ENCODE peak calls at places on chromosome 4, in ten cellular contexts. One of them, this sample, is unnamed.

GRCh38 chr4:161393614-161394013 is 770.2 kb downstream of the FSTL5 start:
- DNase-seq in suprapubic skin: no peak
- DNase-seq in adrenal gland: no peak
- DNase-seq in thyroid gland: no peak
- DNase-seq in body of pancreas: no peak
- DNase-seq in IMR-90: no peak
- DNase-seq in tibial artery: no peak
- DNase-seq in heart right ventricle: no peak
- DNase-seq in heart left ventricle: no peak
- DNase-seq in lower lobe of right lung: no peak
- DNase-seq in this sample: no peak

GRCh38 chr4:14167876-14168510 is 540.5 kb upstream of the BOD1L1 start:
- DNase-seq in suprapubic skin: no peak
- DNase-seq in adrenal gland: no peak
- DNase-seq in thyroid gland: no peak
- DNase-seq in body of pancreas: no peak
- DNase-seq in IMR-90: peak; percentile 45
- DNase-seq in tibial artery: no peak
- DNase-seq in heart right ventricle: no peak
- DNase-seq in heart left ventricle: no peak
- DNase-seq in lower lobe of right lung: no peak
- DNase-seq in this sample: no peak

GRCh38 chr4:188624370-188624769 is 485.1 kb downstream of the TRIML1 start:
- DNase-seq in suprapubic skin: no peak
- DNase-seq in adrenal gland: no peak
- DNase-seq in thyroid gland: no peak
- DNase-seq in body of pancreas: no peak
- DNase-seq in IMR-90: no peak
- DNase-seq in tibial artery: no peak
- DNase-seq in heart right ventricle: no peak
- DNase-seq in heart left ventricle: no peak
- DNase-seq in lower lobe of right lung: no peak
- DNase-seq in this sample: peak; percentile 22

GRCh38 chr4:30380404-30380998 is 339.7 kb upstream of the PCDH7 start:
- DNase-seq in suprapubic skin: no peak
- DNase-seq in adrenal gland: peak; percentile 69
- DNase-seq in thyroid gland: no peak
- DNase-seq in body of pancreas: peak; percentile 51
- DNase-seq in IMR-90: peak; percentile 73
- DNase-seq in tibial artery: no peak
- DNase-seq in heart right ventricle: no peak
- DNase-seq in heart left ventricle: no peak
- DNase-seq in lower lobe of right lung: no peak
- DNase-seq in this sample: peak; percentile 21

GRCh38 chr4:103091601-103092223 is 7.9 kb downstream of the BDH2 start:
- DNase-seq in suprapubic skin: no peak
- DNase-seq in adrenal gland: peak; percentile 60
- DNase-seq in thyroid gland: peak; percentile 19
- DNase-seq in body of pancreas: peak; percentile 36
- DNase-seq in IMR-90: peak; percentile 79
- DNase-seq in tibial artery: no peak
- DNase-seq in heart right ventricle: no peak
- DNase-seq in heart left ventricle: no peak
- DNase-seq in lower lobe of right lung: no peak
- DNase-seq in this sample: no peak

GRCh38 chr4:153514001-153514526 is 47.9 kb downstream of the TMEM131L start:
- DNase-seq in suprapubic skin: no peak
- DNase-seq in adrenal gland: no peak
- DNase-seq in thyroid gland: no peak
- DNase-seq in body of pancreas: no peak
- DNase-seq in IMR-90: peak; percentile 66
- DNase-seq in tibial artery: no peak
- DNase-seq in heart right ventricle: no peak
- DNase-seq in heart left ventricle: no peak
- DNase-seq in lower lobe of right lung: no peak
- DNase-seq in this sample: peak; percentile 69

GRCh38 chr4:184167576-184167975 is 50.1 kb downstream of the ENPP6 start:
- DNase-seq in suprapubic skin: no peak
- DNase-seq in adrenal gland: no peak
- DNase-seq in thyroid gland: no peak
- DNase-seq in body of pancreas: no peak
- DNase-seq in IMR-90: no peak
- DNase-seq in tibial artery: no peak
- DNase-seq in heart right ventricle: no peak
- DNase-seq in heart left ventricle: no peak
- DNase-seq in lower lobe of right lung: no peak
- DNase-seq in this sample: no peak

GRCh38 chr4:155973639-155974475 is 20.2 kb upstream of the CTSO start:
- DNase-seq in suprapubic skin: no peak
- DNase-seq in adrenal gland: no peak
- DNase-seq in thyroid gland: no peak
- DNase-seq in body of pancreas: no peak
- DNase-seq in IMR-90: peak; percentile 37
- DNase-seq in tibial artery: no peak
- DNase-seq in heart right ventricle: no peak
- DNase-seq in heart left ventricle: no peak
- DNase-seq in lower lobe of right lung: no peak
- DNase-seq in this sample: peak; percentile 61

GRCh38 chr4:7358100-7358735 is 76.5 kb downstream of the PSAPL1 start:
- DNase-seq in suprapubic skin: no peak
- DNase-seq in adrenal gland: peak; percentile 89
- DNase-seq in thyroid gland: peak; percentile 92
- DNase-seq in body of pancreas: no peak
- DNase-seq in IMR-90: peak; percentile 93
- DNase-seq in tibial artery: no peak
- DNase-seq in heart right ventricle: peak; percentile 43
- DNase-seq in heart left ventricle: peak; percentile 45
- DNase-seq in lower lobe of right lung: no peak
- DNase-seq in this sample: peak; percentile 96

DNA sequence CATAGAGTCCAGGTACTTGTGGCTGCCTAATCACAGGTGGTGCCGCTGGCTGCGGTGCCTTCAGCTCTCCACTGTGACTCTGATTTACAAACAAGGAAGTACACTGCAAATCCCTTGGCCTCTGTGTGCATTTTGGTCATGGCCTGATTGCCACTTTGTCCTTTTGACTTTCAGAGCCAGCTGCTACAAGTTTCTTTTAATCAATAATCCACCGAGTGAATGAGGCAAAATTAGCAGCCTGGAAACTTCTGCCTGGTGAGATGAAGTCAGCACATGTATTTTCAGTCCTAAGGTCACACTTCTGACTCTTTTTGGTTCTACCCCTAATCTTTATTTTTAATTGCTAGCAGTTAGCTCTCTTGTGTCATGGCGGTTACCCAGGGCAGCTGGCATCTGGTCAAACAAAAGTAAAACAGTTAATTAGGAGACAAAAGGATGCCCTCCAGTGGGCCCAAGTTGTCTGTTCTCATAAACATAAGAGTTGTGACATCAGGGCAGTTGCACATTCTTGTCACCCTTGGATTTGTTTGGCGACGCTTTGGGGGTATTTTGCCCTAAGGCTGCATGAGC is 62.3 kb upstream of the LNX1 start:
- DNase-seq in suprapubic skin: no peak
- DNase-seq in adrenal gland: peak; percentile 65
- DNase-seq in thyroid gland: peak; percentile 61
- DNase-seq in body of pancreas: peak; percentile 71
- DNase-seq in IMR-90: peak; percentile 5
- DNase-seq in tibial artery: no peak
- DNase-seq in heart right ventricle: no peak
- DNase-seq in heart left ventricle: no peak
- DNase-seq in lower lobe of right lung: no peak
- DNase-seq in this sample: no peak
- TF ChIP-seq CTCF in suprapubic skin: no peak
- TF ChIP-seq CTCF in adrenal gland: peak; percentile 32
- TF ChIP-seq CTCF in thyroid gland: no peak
- TF ChIP-seq CTCF in body of pancreas: no peak
- TF ChIP-seq CTCF in IMR-90: no peak
- TF ChIP-seq CTCF in tibial artery: no peak
- TF ChIP-seq CTCF in heart right ventricle: no peak
- TF ChIP-seq CTCF in heart left ventricle: peak; percentile 6
- TF ChIP-seq CTCF in lower lobe of right lung: no peak
- TF ChIP-seq CTCF in this sample: peak; percentile 17

DNA sequence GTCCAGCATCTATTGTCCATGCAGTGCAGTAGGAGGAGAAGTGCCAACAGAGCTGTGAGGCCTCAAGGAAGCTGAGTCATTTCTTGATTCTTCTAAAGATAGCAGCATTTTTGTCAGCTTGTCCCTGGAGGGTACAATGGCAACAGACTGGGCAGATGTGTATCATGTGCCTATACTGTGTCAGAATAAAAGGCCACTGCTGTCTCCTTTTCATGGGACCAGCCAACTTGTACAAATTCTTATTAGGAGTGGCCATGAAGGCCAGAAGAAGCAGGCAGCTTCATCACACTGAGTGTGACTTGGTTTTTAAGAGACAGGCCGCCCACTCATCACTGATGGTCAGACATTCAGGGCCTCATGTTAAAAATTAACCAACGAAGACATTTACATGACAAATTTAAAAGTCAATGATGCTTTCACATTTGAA is 185.0 kb upstream of the FAM241A start:
- DNase-seq in suprapubic skin: no peak
- DNase-seq in adrenal gland: no peak
- DNase-seq in thyroid gland: no peak
- DNase-seq in body of pancreas: no peak
- DNase-seq in IMR-90: no peak
- DNase-seq in tibial artery: no peak
- DNase-seq in heart right ventricle: no peak
- DNase-seq in heart left ventricle: no peak
- DNase-seq in lower lobe of right lung: no peak
- DNase-seq in this sample: no peak
- H3K27ac ChIP-seq in suprapubic skin: no peak overlapping the region
- H3K27ac ChIP-seq in adrenal gland: no peak overlapping the region
- H3K27ac ChIP-seq in thyroid gland: no peak overlapping the region
- H3K27ac ChIP-seq in body of pancreas: no peak overlapping the region
- H3K27ac ChIP-seq in IMR-90: no peak overlapping the region
- H3K27ac ChIP-seq in tibial artery: no peak overlapping the region
- H3K27ac ChIP-seq in heart right ventricle: no peak overlapping the region
- H3K27ac ChIP-seq in heart left ventricle: no peak overlapping the region
- H3K27ac ChIP-seq in lower lobe of right lung: no peak overlapping the region
- H3K27ac ChIP-seq in this sample: no peak overlapping the region

GRCh38 chr4:8609824-8610350 is 17.3 kb downstream of the CPZ start:
- DNase-seq in suprapubic skin: no peak
- DNase-seq in adrenal gland: no peak
- DNase-seq in thyroid gland: no peak
- DNase-seq in body of pancreas: no peak
- DNase-seq in IMR-90: no peak
- DNase-seq in tibial artery: no peak
- DNase-seq in heart right ventricle: no peak
- DNase-seq in heart left ventricle: no peak
- DNase-seq in lower lobe of right lung: no peak
- DNase-seq in this sample: peak; percentile 83

GRCh38 chr4:8610858-8611610 is 18.5 kb downstream of the CPZ start:
- DNase-seq in suprapubic skin: no peak
- DNase-seq in adrenal gland: no peak
- DNase-seq in thyroid gland: no peak
- DNase-seq in body of pancreas: no peak
- DNase-seq in IMR-90: no peak
- DNase-seq in tibial artery: no peak
- DNase-seq in heart right ventricle: peak; percentile 49
- DNase-seq in heart left ventricle: no peak
- DNase-seq in lower lobe of right lung: no peak
- DNase-seq in this sample: no peak

GRCh38 chr4:8608714-8609391 is 16.3 kb downstream of the CPZ start:
- DNase-seq in suprapubic skin: no peak
- DNase-seq in adrenal gland: no peak
- DNase-seq in thyroid gland: no peak
- DNase-seq in body of pancreas: no peak
- DNase-seq in IMR-90: no peak
- DNase-seq in tibial artery: no peak
- DNase-seq in heart right ventricle: no peak
- DNase-seq in heart left ventricle: no peak
- DNase-seq in lower lobe of right lung: no peak
- DNase-seq in this sample: peak; percentile 83

GRCh38 chr4:8607603-8608481 is 15.3 kb downstream of the CPZ start:
- DNase-seq in suprapubic skin: no peak
- DNase-seq in adrenal gland: no peak
- DNase-seq in thyroid gland: no peak
- DNase-seq in body of pancreas: peak; percentile 44
- DNase-seq in IMR-90: no peak
- DNase-seq in tibial artery: no peak
- DNase-seq in heart right ventricle: peak; percentile 54
- DNase-seq in heart left ventricle: no peak
- DNase-seq in lower lobe of right lung: no peak
- DNase-seq in this sample: peak; percentile 97

DNA sequence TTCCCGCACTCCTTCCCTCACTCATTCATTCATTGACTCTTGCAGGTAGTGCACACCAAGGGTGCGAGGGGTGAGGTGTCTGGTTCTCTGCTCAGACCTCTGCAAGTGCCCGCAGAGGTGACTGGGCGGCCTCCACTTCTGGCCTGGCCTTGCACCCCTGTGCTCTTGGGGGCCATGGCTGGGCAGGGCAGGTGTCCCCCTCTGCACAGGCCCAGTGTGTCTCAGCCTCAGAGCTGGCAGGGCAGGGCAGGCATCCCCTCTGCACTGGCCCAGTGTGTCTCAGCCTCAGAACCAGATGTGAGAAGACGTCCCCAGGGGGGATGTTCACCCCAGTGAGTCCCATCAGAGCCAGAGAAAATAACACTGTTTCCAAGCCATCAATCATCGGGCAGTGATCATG is 16.8 kb downstream of the CPZ start:
- DNase-seq in suprapubic skin: no peak
- DNase-seq in adrenal gland: no peak
- DNase-seq in thyroid gland: no peak
- DNase-seq in body of pancreas: no peak
- DNase-seq in IMR-90: no peak
- DNase-seq in tibial artery: no peak
- DNase-seq in heart right ventricle: no peak
- DNase-seq in heart left ventricle: no peak
- DNase-seq in lower lobe of right lung: no peak
- DNase-seq in this sample: no peak
- H3K27me3 ChIP-seq in suprapubic skin: peaks cover 14% of the 10 kb centered on the region
- H3K27me3 ChIP-seq in adrenal gland: no peaks in the 10 kb centered on the region
- H3K27me3 ChIP-seq in thyroid gland: no peaks in the 10 kb centered on the region
- H3K27me3 ChIP-seq in body of pancreas: no peaks in the 10 kb centered on the region
- H3K27me3 ChIP-seq in IMR-90: no peaks in the 10 kb centered on the region
- H3K27me3 ChIP-seq in tibial artery: no peaks in the 10 kb centered on the region
- H3K27me3 ChIP-seq in heart right ventricle: peaks cover 38% of the 10 kb centered on the region
- H3K27me3 ChIP-seq in heart left ventricle: peaks cover 3% of the 10 kb centered on the region
- H3K27me3 ChIP-seq in lower lobe of right lung: peaks cover 19% of the 10 kb centered on the region
- H3K27me3 ChIP-seq in this sample: no peaks in the 10 kb centered on the region

DNA sequence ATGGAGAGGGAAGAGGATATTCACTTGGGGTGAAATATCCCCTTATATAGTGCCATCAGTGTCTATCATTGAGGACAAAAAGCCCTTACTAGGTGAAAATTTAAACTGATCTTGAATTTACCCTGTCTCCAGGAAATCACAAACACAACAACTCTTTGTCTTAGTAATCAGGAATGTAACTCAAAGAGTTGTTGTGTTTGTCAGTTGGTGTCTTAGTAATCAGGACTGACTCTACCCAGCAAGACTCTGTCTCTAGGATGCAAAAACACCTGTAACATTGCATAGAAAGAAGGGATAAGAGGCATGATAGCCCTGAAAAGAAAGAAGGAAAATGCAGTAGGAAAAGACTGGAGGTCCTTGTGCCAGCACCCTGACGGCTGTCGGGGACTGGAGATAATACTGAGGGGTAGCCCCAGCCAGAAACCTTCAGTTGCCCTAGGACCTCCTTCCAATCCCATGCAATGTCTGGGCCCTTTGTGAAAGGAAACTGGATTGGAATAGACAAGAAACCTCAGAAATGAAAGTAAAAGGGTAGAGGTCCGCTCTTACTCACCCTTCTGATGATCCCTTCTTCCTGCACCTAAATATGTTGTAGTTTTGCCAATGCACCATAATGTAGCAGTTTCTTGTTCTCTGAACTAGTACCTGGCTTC is 45.3 kb downstream of the HMGB2 start:
- DNase-seq in suprapubic skin: no peak
- DNase-seq in adrenal gland: no peak
- DNase-seq in thyroid gland: no peak
- DNase-seq in body of pancreas: no peak
- DNase-seq in IMR-90: no peak
- DNase-seq in tibial artery: no peak
- DNase-seq in heart right ventricle: no peak
- DNase-seq in heart left ventricle: no peak
- DNase-seq in lower lobe of right lung: no peak
- DNase-seq in this sample: no peak
- TF ChIP-seq CTCF in suprapubic skin: no peak
- TF ChIP-seq CTCF in adrenal gland: no peak
- TF ChIP-seq CTCF in thyroid gland: no peak
- TF ChIP-seq CTCF in body of pancreas: no peak
- TF ChIP-seq CTCF in IMR-90: no peak
- TF ChIP-seq CTCF in tibial artery: no peak
- TF ChIP-seq CTCF in heart right ventricle: no peak
- TF ChIP-seq CTCF in heart left ventricle: no peak
- TF ChIP-seq CTCF in lower lobe of right lung: no peak
- TF ChIP-seq CTCF in this sample: no peak

This sample was measured in osteoblast.